ENCODE peak calls at places on chromosomes 2 and 18, in eight cellular contexts. Q, S, D, L, E, T, R and V are unnamed samples.

GRCh38 chr2:47690132-47690531 is 92.8 kb upstream of the MSH6 start:
- DNase-seq in Q (no peak), S (no peak), D (no peak), L (no peak), E (no peak), T (no peak), R (no peak), V (no peak)

GRCh38 chr2:148721520-148721931 is 77.0 kb downstream of the EPC2 start:
- DNase-seq in Q (no peak), S (no peak), D (no peak), L (no peak), E (no peak), T (peak), R (no peak), V (no peak)

GRCh38 chr2:12764075-12764722 is 47.5 kb downstream of the TRIB2 start:
- DNase-seq in Q (no peak), S (peak), D (no peak), L (no peak), E (peak), T (peak), R (no peak), V (no peak)

GRCh38 chr2:70513751-70514150 is 39.9 kb downstream of the TGFA start:
- DNase-seq in Q (no peak), S (no peak), D (no peak), L (no peak), E (no peak), T (no peak), R (peak), V (no peak)

GRCh38 chr2:5673861-5674240 is 18.3 kb upstream of the SOX11 start:
- DNase-seq in Q (no peak), S (no peak), D (no peak), L (no peak), E (no peak), T (no peak), R (no peak), V (no peak)

GRCh38 chr2:95760839-95761525 is 169.2 kb downstream of the TRIM43 start:
- DNase-seq in Q (no peak), S (no peak), D (no peak), L (no peak), E (peak), T (peak), R (no peak), V (no peak)

GRCh38 chr2:28164280-28164801 is 228.3 kb upstream of the FOSL2 start:
- DNase-seq in Q (no peak), S (no peak), D (no peak), L (no peak), E (peak), T (peak), R (no peak), V (no peak)

GRCh38 chr2:3280683-3281520 is 96.7 kb downstream of the EIPR1 start:
- DNase-seq in Q (no peak), S (no peak), D (no peak), L (no peak), E (no peak), T (no peak), R (no peak), V (no peak)

GRCh38 chr18:55401275-55401620 is 186.7 kb downstream of the TCF4 start:
- DNase-seq in Q (no peak), S (no peak), D (no peak), L (no peak), E (no peak), T (no peak), R (no peak), V (no peak)

GRCh38 chr2:72222829-72223564 is 75.3 kb upstream of the CYP26B1 start:
- DNase-seq in Q (no peak), S (no peak), D (no peak), L (no peak), E (peak), T (no peak), R (no peak), V (no peak)

GRCh38 chr18:78517973-78518372 is 461.6 kb upstream of the SALL3 start:
- DNase-seq in Q (no peak), S (no peak), D (no peak), L (no peak), E (no peak), T (no peak), R (no peak), V (no peak)

GRCh38 chr2:237995036-237995435 is 28.2 kb downstream of the UBE2F start:
- DNase-seq in Q (no peak), S (no peak), D (no peak), L (no peak), E (no peak), T (no peak), R (no peak), V (no peak)

GRCh38 chr2:25620077-25620476 is 53.3 kb downstream of the DTNB start:
- DNase-seq in Q (no peak), S (no peak), D (no peak), L (no peak), E (no peak), T (no peak), R (no peak), V (no peak)

GRCh38 chr2:54386993-54387590 is 69.0 kb upstream of the SPTBN1 start:
- DNase-seq in Q (no peak), S (no peak), D (no peak), L (no peak), E (peak), T (peak), R (no peak), V (no peak)

GRCh38 chr2:205376071-205376470 is 306.2 kb upstream of the NRP2 start:
- DNase-seq in Q (no peak), S (no peak), D (no peak), L (no peak), E (no peak), T (no peak), R (no peak), V (no peak)

GRCh38 chr18:10297079-10297478 is 157.4 kb upstream of the APCDD1 start:
- DNase-seq in Q (no peak), S (no peak), D (no peak), L (no peak), E (no peak), T (no peak), R (no peak), V (no peak)